ENCODE peak calls at places on chromosomes 3 and 15, in seven cellular contexts. One of them, this sample, is unnamed.

GRCh38 chr15:85579011-85579701 is 198.8 kb downstream of the AKAP13 start:
- DNase-seq in lower lobe of right lung: no peak
- DNase-seq in coronary artery: no peak
- DNase-seq in HFF-Myc: no peak
- DNase-seq in GM13976: no peak
- DNase-seq in psoas muscle: no peak
- DNase-seq in neural crest cell: no peak
- DNase-seq in this sample: no peak

GRCh38 chr3:100149713-100150112 is 35.4 kb upstream of the FILIP1L start:
- DNase-seq in lower lobe of right lung: no peak
- DNase-seq in coronary artery: no peak
- DNase-seq in HFF-Myc: no peak
- DNase-seq in GM13976: no peak
- DNase-seq in psoas muscle: peak
- DNase-seq in neural crest cell: no peak
- DNase-seq in this sample: no peak

GRCh38 chr3:88775026-88775690 is 332.3 kb upstream of the EPHA3 start:
- DNase-seq in lower lobe of right lung: no peak
- DNase-seq in coronary artery: no peak
- DNase-seq in HFF-Myc: no peak
- DNase-seq in GM13976: no peak
- DNase-seq in psoas muscle: no peak
- DNase-seq in neural crest cell: no peak
- DNase-seq in this sample: no peak

GRCh38 chr15:98700501-98700900 is 52.2 kb downstream of the IGF1R start:
- DNase-seq in lower lobe of right lung: no peak
- DNase-seq in coronary artery: no peak
- DNase-seq in HFF-Myc: no peak
- DNase-seq in GM13976: no peak
- DNase-seq in psoas muscle: no peak
- DNase-seq in neural crest cell: no peak
- DNase-seq in this sample: no peak

GRCh38 chr3:149970716-149971402 is at the start of gene PFN2:
- DNase-seq in lower lobe of right lung: peak
- DNase-seq in coronary artery: peak
- DNase-seq in HFF-Myc: no peak
- DNase-seq in GM13976: peak
- DNase-seq in psoas muscle: peak
- DNase-seq in neural crest cell: peak
- DNase-seq in this sample: peak

GRCh38 chr3:77500711-77501110 is 460.8 kb downstream of the ROBO2 start:
- DNase-seq in lower lobe of right lung: no peak
- DNase-seq in coronary artery: no peak
- DNase-seq in HFF-Myc: no peak
- DNase-seq in GM13976: no peak
- DNase-seq in psoas muscle: no peak
- DNase-seq in neural crest cell: no peak
- DNase-seq in this sample: no peak

GRCh38 chr3:15360786-15361493 is 28.6 kb upstream of the SH3BP5 start:
- DNase-seq in lower lobe of right lung: no peak
- DNase-seq in coronary artery: no peak
- DNase-seq in HFF-Myc: no peak
- DNase-seq in GM13976: no peak
- DNase-seq in psoas muscle: no peak
- DNase-seq in neural crest cell: no peak
- DNase-seq in this sample: no peak

GRCh38 chr15:42137461-42138261 is 18.8 kb downstream of the PLA2G4F start:
- DNase-seq in lower lobe of right lung: no peak
- DNase-seq in coronary artery: no peak
- DNase-seq in HFF-Myc: peak
- DNase-seq in GM13976: peak
- DNase-seq in psoas muscle: no peak
- DNase-seq in neural crest cell: peak
- DNase-seq in this sample: peak

GRCh38 chr15:42547926-42548257 is 701 bp downstream of the LRRC57 start:
- DNase-seq in lower lobe of right lung: no peak
- DNase-seq in coronary artery: no peak
- DNase-seq in HFF-Myc: peak
- DNase-seq in GM13976: no peak
- DNase-seq in psoas muscle: no peak
- DNase-seq in neural crest cell: no peak
- DNase-seq in this sample: no peak

GRCh38 chr3:81170298-81170697 is 591.1 kb downstream of the GBE1 start:
- DNase-seq in lower lobe of right lung: no peak
- DNase-seq in coronary artery: no peak
- DNase-seq in HFF-Myc: no peak
- DNase-seq in GM13976: no peak
- DNase-seq in psoas muscle: no peak
- DNase-seq in neural crest cell: no peak
- DNase-seq in this sample: no peak

DNA sequence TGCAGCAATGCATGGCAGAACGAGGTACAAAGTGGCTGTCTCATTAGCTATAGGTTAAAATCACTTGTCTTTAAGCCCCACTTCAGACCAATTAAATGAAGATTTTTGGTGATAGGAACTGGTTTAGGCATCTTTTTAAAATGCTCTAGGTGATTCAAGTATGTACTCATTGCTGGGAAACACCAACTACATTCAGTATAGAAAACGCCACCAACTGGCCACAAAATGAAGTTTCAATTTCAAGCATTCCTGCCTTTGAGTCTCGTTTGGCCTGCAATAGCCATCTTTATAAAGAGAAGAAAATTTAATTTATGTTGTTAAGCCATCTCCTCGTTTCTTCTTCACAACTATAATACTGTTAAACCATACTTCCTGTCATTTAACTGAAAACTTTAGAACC is 587.9 kb downstream of the GBE1 start:
- DNase-seq in lower lobe of right lung: no peak
- DNase-seq in coronary artery: no peak
- DNase-seq in HFF-Myc: no peak
- DNase-seq in GM13976: no peak
- DNase-seq in psoas muscle: no peak
- DNase-seq in neural crest cell: no peak
- DNase-seq in this sample: no peak
- TF ChIP-seq CTCF in lower lobe of right lung: no peak
- TF ChIP-seq CTCF in coronary artery: no peak
- TF ChIP-seq CTCF in HFF-Myc: no peak
- TF ChIP-seq CTCF in GM13976: no peak
- TF ChIP-seq CTCF in psoas muscle: no peak
- TF ChIP-seq CTCF in neural crest cell: peak
- TF ChIP-seq CTCF in this sample: no peak

GRCh38 chr15:69410290-69410874 is 3.8 kb upstream of the KIF23 start:
- DNase-seq in lower lobe of right lung: no peak
- DNase-seq in coronary artery: no peak
- DNase-seq in HFF-Myc: no peak
- DNase-seq in GM13976: no peak
- DNase-seq in psoas muscle: no peak
- DNase-seq in neural crest cell: no peak
- DNase-seq in this sample: no peak
- TF ChIP-seq CTCF in lower lobe of right lung: no peak
- TF ChIP-seq CTCF in coronary artery: no peak
- TF ChIP-seq CTCF in HFF-Myc: peak
- TF ChIP-seq CTCF in GM13976: no peak
- TF ChIP-seq CTCF in psoas muscle: peak
- TF ChIP-seq CTCF in neural crest cell: no peak
- TF ChIP-seq CTCF in this sample: no peak

DNA sequence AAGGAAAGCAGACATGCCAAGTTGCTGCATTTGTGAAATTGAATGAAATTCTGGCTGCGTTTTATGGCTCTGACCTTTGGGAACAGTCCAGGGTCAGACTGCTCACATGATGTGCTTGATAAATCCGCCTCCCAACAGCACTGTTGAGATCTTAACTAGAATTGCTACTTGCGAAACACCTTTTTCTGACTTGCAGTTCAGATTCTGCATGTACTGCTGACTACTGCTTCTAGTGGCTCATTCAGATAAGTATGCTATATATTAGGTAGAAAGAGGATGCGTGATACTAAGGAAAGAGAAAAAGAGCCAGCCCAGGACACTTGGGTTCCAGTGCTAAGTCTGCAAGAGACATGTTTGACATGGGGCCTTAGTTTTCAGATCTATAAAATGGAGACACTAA is 129.4 kb downstream of the LPP start:
- DNase-seq in lower lobe of right lung: no peak
- DNase-seq in coronary artery: no peak
- DNase-seq in HFF-Myc: no peak
- DNase-seq in GM13976: no peak
- DNase-seq in psoas muscle: no peak
- DNase-seq in neural crest cell: no peak
- DNase-seq in this sample: no peak
- TF ChIP-seq CTCF in lower lobe of right lung: no peak
- TF ChIP-seq CTCF in coronary artery: no peak
- TF ChIP-seq CTCF in HFF-Myc: no peak
- TF ChIP-seq CTCF in GM13976: no peak
- TF ChIP-seq CTCF in psoas muscle: no peak
- TF ChIP-seq CTCF in neural crest cell: no peak
- TF ChIP-seq CTCF in this sample: no peak

DNA sequence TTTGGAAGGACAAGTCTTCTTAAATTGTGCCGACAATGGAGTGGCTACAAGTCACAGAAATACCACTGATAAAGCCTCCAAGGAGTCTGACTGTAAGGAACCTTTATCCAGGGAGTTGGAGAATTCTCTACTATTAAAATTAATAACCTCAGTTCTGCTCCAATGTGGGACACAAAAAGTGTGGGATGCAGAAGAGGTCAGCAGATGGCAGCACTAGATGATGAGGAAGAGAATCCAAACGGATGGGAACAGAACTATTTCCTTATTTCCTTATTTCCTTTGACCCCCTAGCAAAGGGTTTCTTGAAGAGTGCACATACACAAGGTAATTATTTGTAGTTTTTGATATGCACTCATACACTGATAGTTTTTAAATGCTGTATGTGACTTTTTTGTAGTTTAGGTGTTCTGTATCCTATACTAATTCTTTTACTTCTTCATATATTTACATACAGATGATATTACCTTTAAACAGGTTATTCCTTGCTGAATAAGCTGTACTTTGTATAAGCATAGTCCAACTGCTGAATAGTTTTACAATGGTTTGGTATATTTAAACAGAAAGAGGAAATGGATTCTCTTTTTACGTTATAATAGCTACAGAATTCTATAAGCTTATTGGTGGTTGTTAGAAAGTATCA is 25.6 kb upstream of the NLGN1 start:
- DNase-seq in lower lobe of right lung: no peak
- DNase-seq in coronary artery: no peak
- DNase-seq in HFF-Myc: peak
- DNase-seq in GM13976: no peak
- DNase-seq in psoas muscle: no peak
- DNase-seq in neural crest cell: peak
- DNase-seq in this sample: no peak
- TF ChIP-seq CTCF in lower lobe of right lung: peak
- TF ChIP-seq CTCF in coronary artery: peak
- TF ChIP-seq CTCF in HFF-Myc: peak
- TF ChIP-seq CTCF in GM13976: peak
- TF ChIP-seq CTCF in psoas muscle: peak
- TF ChIP-seq CTCF in neural crest cell: peak
- TF ChIP-seq CTCF in this sample: no peak

GRCh38 chr15:90489514-90489913 is 40.2 kb upstream of the CRTC3 start:
- DNase-seq in lower lobe of right lung: no peak
- DNase-seq in coronary artery: no peak
- DNase-seq in HFF-Myc: no peak
- DNase-seq in GM13976: no peak
- DNase-seq in psoas muscle: no peak
- DNase-seq in neural crest cell: no peak
- DNase-seq in this sample: no peak

GRCh38 chr15:90487186-90487585 is 42.5 kb upstream of the CRTC3 start:
- DNase-seq in lower lobe of right lung: peak
- DNase-seq in coronary artery: no peak
- DNase-seq in HFF-Myc: no peak
- DNase-seq in GM13976: no peak
- DNase-seq in psoas muscle: no peak
- DNase-seq in neural crest cell: no peak
- DNase-seq in this sample: no peak

GRCh38 chr15:90495067-90495466 is 34.7 kb upstream of the CRTC3 start:
- DNase-seq in lower lobe of right lung: no peak
- DNase-seq in coronary artery: no peak
- DNase-seq in HFF-Myc: no peak
- DNase-seq in GM13976: no peak
- DNase-seq in psoas muscle: no peak
- DNase-seq in neural crest cell: no peak
- DNase-seq in this sample: no peak

GRCh38 chr15:90493647-90494046 is 36.1 kb upstream of the CRTC3 start:
- DNase-seq in lower lobe of right lung: no peak
- DNase-seq in coronary artery: no peak
- DNase-seq in HFF-Myc: no peak
- DNase-seq in GM13976: no peak
- DNase-seq in psoas muscle: no peak
- DNase-seq in neural crest cell: no peak
- DNase-seq in this sample: no peak

GRCh38 chr15:90489944-90490343 is 39.8 kb upstream of the CRTC3 start:
- DNase-seq in lower lobe of right lung: no peak
- DNase-seq in coronary artery: no peak
- DNase-seq in HFF-Myc: no peak
- DNase-seq in GM13976: no peak
- DNase-seq in psoas muscle: no peak
- DNase-seq in neural crest cell: no peak
- DNase-seq in this sample: no peak
- TF ChIP-seq CTCF in lower lobe of right lung: no peak
- TF ChIP-seq CTCF in coronary artery: no peak
- TF ChIP-seq CTCF in HFF-Myc: no peak
- TF ChIP-seq CTCF in GM13976: no peak
- TF ChIP-seq CTCF in psoas muscle: no peak
- TF ChIP-seq CTCF in neural crest cell: no peak
- TF ChIP-seq CTCF in this sample: no peak

GRCh38 chr15:70438776-70439175 is 324.6 kb downstream of the UACA start:
- DNase-seq in lower lobe of right lung: no peak
- DNase-seq in coronary artery: no peak
- DNase-seq in HFF-Myc: no peak
- DNase-seq in GM13976: peak
- DNase-seq in psoas muscle: peak
- DNase-seq in neural crest cell: no peak
- DNase-seq in this sample: no peak

GRCh38 chr15:70439880-70440279 is 323.5 kb downstream of the UACA start:
- DNase-seq in lower lobe of right lung: no peak
- DNase-seq in coronary artery: no peak
- DNase-seq in HFF-Myc: no peak
- DNase-seq in GM13976: peak
- DNase-seq in psoas muscle: no peak
- DNase-seq in neural crest cell: no peak
- DNase-seq in this sample: no peak

GRCh38 chr15:70439304-70439877 is 324.0 kb downstream of the UACA start:
- DNase-seq in lower lobe of right lung: no peak
- DNase-seq in coronary artery: no peak
- DNase-seq in HFF-Myc: no peak
- DNase-seq in GM13976: peak
- DNase-seq in psoas muscle: no peak
- DNase-seq in neural crest cell: no peak
- DNase-seq in this sample: no peak

GRCh38 chr15:70442211-70442610 is 321.1 kb downstream of the UACA start:
- DNase-seq in lower lobe of right lung: no peak
- DNase-seq in coronary artery: no peak
- DNase-seq in HFF-Myc: no peak
- DNase-seq in GM13976: peak
- DNase-seq in psoas muscle: no peak
- DNase-seq in neural crest cell: no peak
- DNase-seq in this sample: no peak

GRCh38 chr15:70440416-70441138 is 322.8 kb downstream of the UACA start:
- DNase-seq in lower lobe of right lung: no peak
- DNase-seq in coronary artery: no peak
- DNase-seq in HFF-Myc: no peak
- DNase-seq in GM13976: peak
- DNase-seq in psoas muscle: no peak
- DNase-seq in neural crest cell: no peak
- DNase-seq in this sample: no peak
- TF ChIP-seq CTCF in lower lobe of right lung: no peak
- TF ChIP-seq CTCF in coronary artery: no peak
- TF ChIP-seq CTCF in HFF-Myc: no peak
- TF ChIP-seq CTCF in GM13976: no peak
- TF ChIP-seq CTCF in psoas muscle: no peak
- TF ChIP-seq CTCF in neural crest cell: no peak
- TF ChIP-seq CTCF in this sample: no peak